ENCODE peak calls at places on chromosomes 13 and 19, in eight cellular contexts. One of them, this sample, is unnamed.
A peak's percentile ranks its signal among the peaks of the same experiment; 100 is the strongest.

GRCh38 chr19:6754136-6754535 is 13.1 kb downstream of the SH2D3A start:
- DNase-seq in BJ: no peak
- DNase-seq in activated naive CD4-positive, alpha-beta T cell treated with Interleukin-2 at 50 U/mL for 16 hours: no peak
- DNase-seq in iris pigment epithelial cell: no peak
- DNase-seq in heart left ventricle: no peak
- DNase-seq in AG10803: no peak
- DNase-seq in HTR-8/SVneo: no peak
- DNase-seq in posterior vena cava: no peak
- DNase-seq in this sample: no peak

GRCh38 chr13:48564046-48564445 is 31.2 kb upstream of the RCBTB2 start:
- DNase-seq in HTR-8/SVneo: no peak
- DNase-seq in iris pigment epithelial cell: peak; percentile 68
- DNase-seq in BJ: no peak
- DNase-seq in AG10803: no peak
- DNase-seq in activated naive CD4-positive, alpha-beta T cell treated with Interleukin-2 at 50 U/mL for 16 hours: no peak
- DNase-seq in heart left ventricle: no peak
- DNase-seq in posterior vena cava: no peak
- DNase-seq in this sample: no peak

GRCh38 chr19:34985249-34986022 is 14.7 kb upstream of the GRAMD1A start:
- DNase-seq in BJ: no peak
- DNase-seq in HTR-8/SVneo: no peak
- DNase-seq in iris pigment epithelial cell: peak; percentile 59
- DNase-seq in activated naive CD4-positive, alpha-beta T cell treated with Interleukin-2 at 50 U/mL for 16 hours: no peak
- DNase-seq in heart left ventricle: peak; percentile 76
- DNase-seq in AG10803: peak; percentile 41
- DNase-seq in posterior vena cava: no peak
- DNase-seq in this sample: no peak

GRCh38 chr13:99414048-99414995 is 87.0 kb upstream of the TM9SF2 start:
- DNase-seq in BJ: no peak
- DNase-seq in activated naive CD4-positive, alpha-beta T cell treated with Interleukin-2 at 50 U/mL for 16 hours: no peak
- DNase-seq in heart left ventricle: no peak
- DNase-seq in AG10803: no peak
- DNase-seq in HTR-8/SVneo: no peak
- DNase-seq in iris pigment epithelial cell: no peak
- DNase-seq in posterior vena cava: peak; percentile 29
- DNase-seq in this sample: no peak

GRCh38 chr19:29031216-29031615 is 181.7 kb downstream of the UQCRFS1 start:
- DNase-seq in HTR-8/SVneo: no peak
- DNase-seq in BJ: no peak
- DNase-seq in heart left ventricle: no peak
- DNase-seq in iris pigment epithelial cell: no peak
- DNase-seq in activated naive CD4-positive, alpha-beta T cell treated with Interleukin-2 at 50 U/mL for 16 hours: no peak
- DNase-seq in posterior vena cava: no peak
- DNase-seq in AG10803: peak; percentile 11
- DNase-seq in this sample: no peak

GRCh38 chr19:5032101-5032967 is 63.4 kb downstream of the KDM4B start:
- DNase-seq in posterior vena cava: no peak
- DNase-seq in BJ: no peak
- DNase-seq in heart left ventricle: peak; percentile 35
- DNase-seq in activated naive CD4-positive, alpha-beta T cell treated with Interleukin-2 at 50 U/mL for 16 hours: no peak
- DNase-seq in AG10803: no peak
- DNase-seq in HTR-8/SVneo: no peak
- DNase-seq in iris pigment epithelial cell: no peak
- DNase-seq in this sample: no peak

GRCh38 chr13:99687728-99688397 is 186.6 kb downstream of the TM9SF2 start:
- DNase-seq in activated naive CD4-positive, alpha-beta T cell treated with Interleukin-2 at 50 U/mL for 16 hours: no peak
- DNase-seq in BJ: no peak
- DNase-seq in heart left ventricle: no peak
- DNase-seq in AG10803: peak; percentile 19
- DNase-seq in posterior vena cava: no peak
- DNase-seq in iris pigment epithelial cell: peak; percentile 40
- DNase-seq in HTR-8/SVneo: no peak
- DNase-seq in this sample: no peak

GRCh38 chr19:37999309-38000213 is 92.6 kb downstream of the SIPA1L3 start:
- DNase-seq in HTR-8/SVneo: peak; percentile 92
- DNase-seq in iris pigment epithelial cell: peak; percentile 99
- DNase-seq in BJ: peak; percentile 96
- DNase-seq in heart left ventricle: peak; percentile 55
- DNase-seq in activated naive CD4-positive, alpha-beta T cell treated with Interleukin-2 at 50 U/mL for 16 hours: no peak
- DNase-seq in posterior vena cava: peak; percentile 89
- DNase-seq in AG10803: peak; percentile 97
- DNase-seq in this sample: no peak

GRCh38 chr13:29937836-29938235 is 87.4 kb upstream of the UBL3 start:
- DNase-seq in BJ: no peak
- DNase-seq in activated naive CD4-positive, alpha-beta T cell treated with Interleukin-2 at 50 U/mL for 16 hours: peak; percentile 48
- DNase-seq in AG10803: no peak
- DNase-seq in posterior vena cava: no peak
- DNase-seq in heart left ventricle: no peak
- DNase-seq in HTR-8/SVneo: no peak
- DNase-seq in iris pigment epithelial cell: no peak
- DNase-seq in this sample: no peak

GRCh38 chr19:28377077-28377476 is 835.9 kb downstream of the UQCRFS1 start:
- DNase-seq in HTR-8/SVneo: no peak
- DNase-seq in iris pigment epithelial cell: peak; percentile 5
- DNase-seq in activated naive CD4-positive, alpha-beta T cell treated with Interleukin-2 at 50 U/mL for 16 hours: no peak
- DNase-seq in AG10803: no peak
- DNase-seq in heart left ventricle: no peak
- DNase-seq in BJ: no peak
- DNase-seq in posterior vena cava: no peak
- DNase-seq in this sample: no peak